ENCODE peak calls at places on chromosomes 2 and 18, in four cellular contexts. One of them, this sample, is unnamed.

GRCh38 chr2:85790499-85790898 is 36.7 kb downstream of the ATOH8 start:
- DNase-seq in GM12878: no peak
- DNase-seq in HepG2: no peak
- DNase-seq in K562: no peak
- DNase-seq in this sample: no peak

GRCh38 chr2:17190527-17190926 is 327.7 kb downstream of the RAD51AP2 start:
- DNase-seq in HepG2: no peak
- DNase-seq in K562: no peak
- DNase-seq in GM12878: no peak
- DNase-seq in this sample: no peak

GRCh38 chr2:176126929-176127768 is 2.4 kb upstream of the HOXD8 start:
- DNase-seq in HepG2: peak
- DNase-seq in GM12878: no peak
- DNase-seq in K562: peak
- DNase-seq in this sample: no peak

GRCh38 chr18:59865241-59865986 is 34.4 kb upstream of the PMAIP1 start:
- DNase-seq in HepG2: no peak
- DNase-seq in GM12878: no peak
- DNase-seq in K562: no peak
- DNase-seq in this sample: no peak

GRCh38 chr18:44245026-44245425 is 435.7 kb upstream of the SETBP1 start:
- DNase-seq in HepG2: no peak
- DNase-seq in K562: no peak
- DNase-seq in GM12878: no peak
- DNase-seq in this sample: no peak

GRCh38 chr2:212021947-212022346 is 516.7 kb downstream of the ERBB4 start:
- DNase-seq in GM12878: no peak
- DNase-seq in HepG2: peak
- DNase-seq in K562: no peak
- DNase-seq in this sample: no peak

GRCh38 chr18:76589309-76589708 is 94.3 kb upstream of the ZNF516 start:
- DNase-seq in K562: no peak
- DNase-seq in HepG2: no peak
- DNase-seq in GM12878: no peak
- DNase-seq in this sample: no peak

GRCh38 chr2:9110893-9111569 is 95.6 kb upstream of the ASAP2 start:
- DNase-seq in GM12878: no peak
- DNase-seq in K562: peak
- DNase-seq in HepG2: no peak
- DNase-seq in this sample: peak

GRCh38 chr2:112881217-112882000 is 29.6 kb upstream of the IL37 start:
- DNase-seq in K562: peak
- DNase-seq in GM12878: peak
- DNase-seq in HepG2: peak
- DNase-seq in this sample: no peak

GRCh38 chr2:101967826-101968498 is 23.8 kb upstream of the IL1R2 start:
- DNase-seq in HepG2: no peak
- DNase-seq in GM12878: no peak
- DNase-seq in K562: no peak
- DNase-seq in this sample: no peak

GRCh38 chr2:150211164-150211631 is 276.3 kb downstream of the RND3 start:
- DNase-seq in K562: no peak
- DNase-seq in HepG2: no peak
- DNase-seq in GM12878: no peak
- DNase-seq in this sample: no peak

GRCh38 chr18:71994273-71994672 is 549.9 kb downstream of the CBLN2 start:
- DNase-seq in K562: no peak
- DNase-seq in HepG2: no peak
- DNase-seq in GM12878: no peak
- DNase-seq in this sample: no peak

GRCh38 chr2:164903214-164903613 is 52.1 kb downstream of the SLC38A11 start:
- DNase-seq in GM12878: no peak
- DNase-seq in K562: no peak
- DNase-seq in HepG2: no peak
- DNase-seq in this sample: no peak

GRCh38 chr2:146477383-146477782 is 1367.4 kb upstream of the ACVR2A start:
- DNase-seq in K562: no peak
- DNase-seq in GM12878: no peak
- DNase-seq in HepG2: no peak
- DNase-seq in this sample: no peak

GRCh38 chr2:170651603-170652002 is 63.5 kb upstream of the SP5 start:
- DNase-seq in K562: no peak
- DNase-seq in HepG2: no peak
- DNase-seq in GM12878: no peak
- DNase-seq in this sample: no peak

GRCh38 chr18:69951182-69951581 is 3.5 kb upstream of the CD226 start:
- DNase-seq in GM12878: no peak
- DNase-seq in K562: no peak
- DNase-seq in HepG2: peak
- DNase-seq in this sample: no peak

GRCh38 chr2:171836151-171836910 is 57.7 kb downstream of the SLC25A12 start:
- DNase-seq in K562: no peak
- DNase-seq in HepG2: no peak
- DNase-seq in GM12878: no peak
- DNase-seq in this sample: no peak

GRCh38 chr2:37456479-37456878 is 112.0 kb downstream of the QPCT start:
- DNase-seq in HepG2: no peak
- DNase-seq in K562: no peak
- DNase-seq in GM12878: no peak
- DNase-seq in this sample: no peak

GRCh38 chr2:84527137-84528129 is 11.1 kb downstream of the DNAH6 start:
- DNase-seq in GM12878: no peak
- DNase-seq in K562: no peak
- DNase-seq in HepG2: no peak
- DNase-seq in this sample: no peak

GRCh38 chr2:60414731-60415130 is 138.7 kb downstream of the BCL11A start:
- DNase-seq in K562: no peak
- DNase-seq in HepG2: no peak
- DNase-seq in GM12878: no peak
- DNase-seq in this sample: no peak

GRCh38 chr2:173027181-173028128 is 48.2 kb upstream of the MAP3K20 start:
- DNase-seq in GM12878: peak
- DNase-seq in HepG2: peak
- DNase-seq in K562: peak
- DNase-seq in this sample: peak

GRCh38 chr2:190637903-190638618 is 10.8 kb upstream of the NAB1 start:
- DNase-seq in K562: no peak
- DNase-seq in GM12878: no peak
- DNase-seq in HepG2: peak
- DNase-seq in this sample: no peak

GRCh38 chr2:136932700-136933099 is 167.4 kb downstream of the THSD7B start:
- DNase-seq in K562: no peak
- DNase-seq in HepG2: peak
- DNase-seq in GM12878: no peak
- DNase-seq in this sample: peak

GRCh38 chr2:1561793-1562521 is 148.7 kb downstream of the TPO start:
- DNase-seq in K562: no peak
- DNase-seq in GM12878: no peak
- DNase-seq in HepG2: no peak
- DNase-seq in this sample: no peak

GRCh38 chr18:11726556-11726955 is 37.5 kb downstream of the GNAL start:
- DNase-seq in K562: no peak
- DNase-seq in GM12878: no peak
- DNase-seq in HepG2: no peak
- DNase-seq in this sample: no peak

GRCh38 chr2:233385489-233386044 is 31.3 kb downstream of the DGKD start:
- DNase-seq in HepG2: no peak
- DNase-seq in K562: no peak
- DNase-seq in GM12878: peak
- DNase-seq in this sample: no peak
- TF ChIP-seq FOXK2 in HepG2: no peak
- TF ChIP-seq FOXK2 in K562: no peak
- TF ChIP-seq FOXK2 in GM12878: no peak
- TF ChIP-seq FOXK2 in this sample: no peak

GRCh38 chr2:129720360-129720759 is 259.1 kb upstream of the RAB6C start:
- DNase-seq in GM12878: no peak
- DNase-seq in K562: no peak
- DNase-seq in HepG2: no peak
- DNase-seq in this sample: no peak

GRCh38 chr2:129722306-129723020 is 257.0 kb upstream of the RAB6C start:
- DNase-seq in K562: no peak
- DNase-seq in GM12878: no peak
- DNase-seq in HepG2: no peak
- DNase-seq in this sample: no peak

GRCh38 chr2:129719335-129719734 is 260.1 kb upstream of the RAB6C start:
- DNase-seq in GM12878: no peak
- DNase-seq in HepG2: no peak
- DNase-seq in K562: no peak
- DNase-seq in this sample: no peak

GRCh38 chr2:129721841-129722240 is 257.6 kb upstream of the RAB6C start:
- DNase-seq in K562: peak
- DNase-seq in HepG2: no peak
- DNase-seq in GM12878: no peak
- DNase-seq in this sample: no peak

DNA sequence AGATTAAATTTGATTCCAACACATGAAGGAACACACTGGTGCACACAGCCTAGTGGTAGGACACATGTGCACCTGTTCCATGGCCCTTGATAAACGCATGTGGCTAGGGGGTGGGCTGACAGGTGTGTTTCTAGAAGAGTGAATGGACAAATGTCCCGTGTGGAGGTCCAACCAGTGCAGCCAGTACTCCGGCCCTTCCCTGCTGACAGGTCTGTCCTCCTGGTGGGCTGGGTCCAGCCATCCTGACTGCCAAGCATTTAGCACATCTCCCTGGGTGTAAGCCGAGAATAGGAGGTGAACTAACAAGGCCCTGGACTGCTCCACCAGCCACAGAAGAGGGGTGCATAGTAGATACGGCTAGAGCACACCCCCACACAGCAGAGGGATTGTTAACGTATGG is 258.7 kb upstream of the RAB6C start:
- DNase-seq in K562: no peak
- DNase-seq in GM12878: no peak
- DNase-seq in HepG2: no peak
- DNase-seq in this sample: no peak
- TF ChIP-seq SP1 in K562: no peak
- TF ChIP-seq SP1 in GM12878: no peak
- TF ChIP-seq SP1 in HepG2: no peak
- TF ChIP-seq SP1 in this sample: no peak

DNA sequence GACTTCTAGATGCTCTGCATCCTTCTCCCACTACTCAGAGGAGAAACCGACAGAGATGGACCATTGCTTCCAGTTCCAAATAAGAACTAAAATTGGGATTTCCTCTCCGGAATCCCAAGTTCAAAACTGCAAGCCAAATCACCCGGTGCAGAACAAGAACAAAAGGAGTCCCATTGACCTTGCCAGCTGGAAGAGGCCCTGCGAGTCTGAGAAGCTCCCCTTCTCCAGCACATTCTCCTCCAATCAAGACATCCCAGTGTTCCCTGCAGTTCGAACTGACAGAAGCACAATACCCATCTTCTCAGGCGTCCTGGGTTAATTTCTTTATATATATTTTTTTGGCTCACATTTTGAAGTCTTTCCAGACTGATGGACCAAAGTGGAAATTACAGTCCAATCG is 195.3 kb upstream of the MEIS1 start:
- DNase-seq in GM12878: no peak
- DNase-seq in K562: no peak
- DNase-seq in HepG2: no peak
- DNase-seq in this sample: no peak
- TF ChIP-seq FOXK2 in GM12878: no peak
- TF ChIP-seq FOXK2 in K562: no peak
- TF ChIP-seq FOXK2 in HepG2: no peak
- TF ChIP-seq FOXK2 in this sample: no peak

DNA sequence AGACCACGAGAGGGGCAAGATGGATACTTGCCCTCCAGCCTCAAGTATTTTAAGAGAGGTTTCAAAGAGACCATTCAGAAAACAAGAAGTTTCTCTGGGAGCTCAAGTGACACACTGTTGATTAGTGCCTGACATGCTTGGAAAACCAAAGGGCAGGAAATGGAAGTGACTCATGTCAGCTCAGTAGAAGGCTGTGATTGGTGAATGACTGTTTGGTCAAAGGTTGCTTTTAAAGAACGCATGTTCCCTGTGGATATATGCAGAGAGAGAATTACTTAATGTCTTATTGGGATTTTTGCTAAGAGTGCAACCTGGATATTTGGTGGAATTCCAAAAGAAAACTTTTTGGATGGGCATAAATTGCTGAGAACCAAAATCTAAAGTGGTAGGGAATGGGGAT is 549.9 kb downstream of the XIRP2 start:
- DNase-seq in HepG2: peak
- DNase-seq in GM12878: no peak
- DNase-seq in K562: no peak
- DNase-seq in this sample: no peak
- TF ChIP-seq SP1 in HepG2: no peak
- TF ChIP-seq SP1 in GM12878: no peak
- TF ChIP-seq SP1 in K562: no peak
- TF ChIP-seq SP1 in this sample: no peak

GRCh38 chr2:26560892-26561291 is 80.3 kb downstream of the CIB4 start:
- DNase-seq in HepG2: no peak
- DNase-seq in K562: no peak
- DNase-seq in GM12878: no peak
- DNase-seq in this sample: no peak
- TF ChIP-seq FOXK2 in HepG2: no peak
- TF ChIP-seq FOXK2 in K562: no peak
- TF ChIP-seq FOXK2 in GM12878: no peak
- TF ChIP-seq FOXK2 in this sample: no peak